ENCODE peak calls at places on chromosomes 3 and 15, in six cellular contexts. M is anterior cingulate cortex; E is bronchial epithelial cell; O is neural crest cell; J is stimulated activated CD8-positive, alpha-beta memory T cell treated with anti-CD3 and anti-CD28 coated beads, Interleukin-15, amount 100 ng/mL, for 1 hour; T is heart left ventricle. Q is an unnamed sample.
A peak's percentile ranks its signal among the peaks of the same experiment; 100 is the strongest.

GRCh38 chr15:39110336-39110735 is 470.5 kb upstream of the THBS1 start:
- DNase-seq in M (no peak), E (no peak), O (no peak), J (no peak), T (no peak), Q (no peak)

GRCh38 chr3:51796859-51797258 is 17.8 kb upstream of the IQCF6 start:
- DNase-seq in M (no peak), E (peak; percentile 43), O (no peak), J (no peak), T (no peak), Q (no peak)

GRCh38 chr15:61518191-61518950 is 289.3 kb upstream of the RORA start:
- DNase-seq in M (no peak), E (peak; percentile 15), O (no peak), J (no peak), T (no peak), Q (no peak)

GRCh38 chr3:52793702-52794611 is 639 bp upstream of the ITIH3 start:
- DNase-seq in M (no peak), E (no peak), O (no peak), J (no peak), T (no peak), Q (no peak)

GRCh38 chr3:24315991-24316390 is 178.7 kb downstream of the THRB start:
- DNase-seq in M (no peak), E (peak; percentile 60), O (no peak), J (no peak), T (no peak), Q (no peak)

GRCh38 chr15:93424131-93424530 is 335.1 kb upstream of the RGMA start:
- DNase-seq in M (no peak), E (no peak), O (no peak), J (no peak), T (no peak), Q (no peak)

GRCh38 chr15:85452436-85452835 is 72.0 kb downstream of the AKAP13 start:
- DNase-seq in M (no peak), E (no peak), O (no peak), J (no peak), T (no peak), Q (no peak)

GRCh38 chr3:87287025-87287424 is 10.6 kb upstream of the POU1F1 start:
- DNase-seq in M (no peak), E (peak; percentile 95), O (no peak), J (no peak), T (no peak), Q (no peak)

GRCh38 chr15:58947179-58947578 is 13.7 kb upstream of the SLTM start:
- DNase-seq in M (no peak), E (no peak), O (no peak), J (no peak), T (no peak), Q (no peak)

GRCh38 chr3:157436583-157437300 is at the start of gene PTX3:
- DNase-seq in M (peak; percentile 2), E (peak; percentile 59), O (peak; percentile 30), J (no peak), T (peak; percentile 25), Q (no peak)

GRCh38 chr15:29942144-29942543 is 119.9 kb upstream of the TJP1 start:
- DNase-seq in M (no peak), E (no peak), O (no peak), J (no peak), T (no peak), Q (no peak)

GRCh38 chr3:54663558-54664114 is 264.2 kb downstream of the LRTM1 start:
- DNase-seq in M (no peak), E (no peak), O (no peak), J (no peak), T (no peak), Q (no peak)

GRCh38 chr3:33433843-33434242 is 6.4 kb downstream of the UBP1 start:
- DNase-seq in M (no peak), E (no peak), O (no peak), J (no peak), T (no peak), Q (no peak)

GRCh38 chr3:194205675-194206133 is 69.8 kb downstream of the HES1 start:
- DNase-seq in M (no peak), E (peak; percentile 30), O (peak; percentile 36), J (no peak), T (no peak), Q (peak; percentile 71)

GRCh38 chr3:14179114-14179465 is 473 bp downstream of the LSM3 start:
- DNase-seq in M (no peak), E (no peak), O (no peak), J (no peak), T (no peak), Q (no peak)

GRCh38 chr3:16515885-16516420 is 2.5 kb upstream of the RFTN1 start:
- DNase-seq in M (no peak), E (no peak), O (no peak), J (no peak), T (no peak), Q (no peak)

GRCh38 chr3:37466660-37467359 is 292.4 kb upstream of the LRRFIP2 start:
- DNase-seq in M (no peak), E (no peak), O (no peak), J (no peak), T (peak; percentile 25), Q (no peak)

GRCh38 chr3:74435631-74436030 is 178.8 kb downstream of the CNTN3 start:
- DNase-seq in M (no peak), E (no peak), O (no peak), J (no peak), T (no peak), Q (no peak)

GRCh38 chr3:179196098-179196497 is 47.9 kb downstream of the PIK3CA start:
- DNase-seq in M (no peak), E (no peak), O (no peak), J (no peak), T (no peak), Q (no peak)

GRCh38 chr15:72182673-72183072 is 14.9 kb downstream of the GRAMD2A start:
- DNase-seq in M (no peak), E (peak; percentile 71), O (no peak), J (no peak), T (no peak), Q (no peak)

GRCh38 chr3:54999159-54999558 is 71.3 kb upstream of the LRTM1 start:
- DNase-seq in M (no peak), E (peak; percentile 75), O (peak; percentile 12), J (no peak), T (no peak), Q (no peak)

GRCh38 chr15:89112341-89112971 is 24.2 kb downstream of the ABHD2 start:
- DNase-seq in M (no peak), E (no peak), O (no peak), J (no peak), T (peak; percentile 72), Q (no peak)

GRCh38 chr3:152448091-152448490 is 179.4 kb downstream of the MBNL1 start:
- DNase-seq in M (no peak), E (no peak), O (no peak), J (no peak), T (no peak), Q (no peak)

GRCh38 chr3:119810018-119810435 is 28.1 kb downstream of the NR1I2 start:
- DNase-seq in M (no peak), E (peak; percentile 15), O (no peak), J (no peak), T (no peak), Q (no peak)

GRCh38 chr3:187186801-187187421 is 10.4 kb upstream of the RTP1 start:
- DNase-seq in M (no peak), E (peak; percentile 85), O (no peak), J (no peak), T (peak; percentile 73), Q (no peak)

GRCh38 chr3:10004960-10005564 is 18.4 kb upstream of the EMC3 start:
- DNase-seq in M (no peak), E (no peak), O (no peak), J (no peak), T (no peak), Q (no peak)

GRCh38 chr3:2635511-2635910 is 474.7 kb downstream of the IL5RA start:
- DNase-seq in M (no peak), E (no peak), O (no peak), J (no peak), T (no peak), Q (no peak)

GRCh38 chr3:63864008-63864871 is 573 bp downstream of the ATXN7 start:
- DNase-seq in M (no peak), E (no peak), O (peak; percentile 5), J (no peak), T (peak; percentile 52), Q (no peak)

GRCh38 chr3:101266566-101266965 is 53.8 kb downstream of the IMPG2 start:
- DNase-seq in M (no peak), E (no peak), O (no peak), J (no peak), T (no peak), Q (no peak)

GRCh38 chr3:25894101-25894500 is 104.2 kb downstream of the OXSM start:
- DNase-seq in M (no peak), E (no peak), O (no peak), J (no peak), T (no peak), Q (no peak)

GRCh38 chr3:138197058-138197457 is 10.0 kb downstream of the ARMC8 start:
- DNase-seq in M (no peak), E (peak; percentile 29), O (no peak), J (no peak), T (peak; percentile 28), Q (no peak)

GRCh38 chr15:50884583-50884982 is 23.9 kb upstream of the AP4E1 start:
- DNase-seq in M (no peak), E (peak; percentile 88), O (no peak), J (no peak), T (no peak), Q (no peak)

GRCh38 chr15:83848315-83849050 is 194.6 kb downstream of the ADAMTSL3 start:
- DNase-seq in M (no peak), E (peak; percentile 97), O (no peak), J (no peak), T (no peak), Q (no peak)

GRCh38 chr3:65963787-65964707 is 74.7 kb downstream of the MAGI1 start:
- DNase-seq in M (no peak), E (peak; percentile 97), O (no peak), J (no peak), T (no peak), Q (no peak)

GRCh38 chr15:72599855-72600464 is 54.5 kb upstream of the GOLGA6B start:
- DNase-seq in M (no peak), E (peak; percentile 53), O (peak; percentile 64), J (no peak), T (no peak), Q (no peak)

GRCh38 chr3:126885425-126885824 is 97.5 kb upstream of the PLXNA1 start:
- DNase-seq in M (no peak), E (no peak), O (no peak), J (no peak), T (no peak), Q (no peak)

GRCh38 chr3:101996832-101997231 is 147.5 kb downstream of the NFKBIZ start:
- DNase-seq in M (no peak), E (no peak), O (no peak), J (no peak), T (no peak), Q (no peak)

GRCh38 chr15:72846027-72846426 is 62.5 kb upstream of the ADPGK start:
- DNase-seq in M (no peak), E (no peak), O (no peak), J (no peak), T (no peak), Q (no peak)